ENCODE peak calls at places on chromosomes 11 and 22, in four cellular contexts. B is NCI-H1417 treated with DMSO at 0.1 percent for 48 hours, E is HTR-8/SVneo, U is SK-N-SH. F is an unnamed sample.
A peak's percentile ranks its signal among the peaks of the same experiment; 100 is the strongest.

GRCh38 chr11:1497600-1497999 is 11.0 kb upstream of the MOB2 start:
- DNase-seq in U (peak; percentile 16), E (no peak), B (no peak), F (no peak)

GRCh38 chr22:46652081-46652929 is 32.1 kb downstream of the GRAMD4 start:
- DNase-seq in E (peak; percentile 26), B (no peak), U (no peak), F (no peak)

GRCh38 chr11:69911310-69912160 is 92.3 kb upstream of the FGF3 start:
- DNase-seq in U (no peak), E (no peak), B (no peak), F (no peak)

GRCh38 chr11:28447226-28447625 is 339.0 kb downstream of the METTL15 start:
- DNase-seq in U (no peak), E (no peak), B (no peak), F (no peak)

GRCh38 chr11:101103431-101103830 is 26.2 kb downstream of the PGR start:
- DNase-seq in B (no peak), U (no peak), E (no peak), F (no peak)

GRCh38 chr22:44089717-44090570 is 65.8 kb downstream of the PARVB start:
- DNase-seq in B (no peak), U (no peak), E (no peak), F (no peak)

GRCh38 chr11:116602637-116602942 is 170.2 kb downstream of the BUD13 start:
- DNase-seq in B (no peak), U (no peak), E (no peak), F (no peak)

GRCh38 chr22:33903012-33903411 is 17.3 kb downstream of the LARGE1 start:
- DNase-seq in E (no peak), U (peak; percentile 20), B (no peak), F (no peak)

GRCh38 chr11:2083411-2083810 is 55.8 kb downstream of the IGF2 start:
- DNase-seq in B (no peak), U (no peak), E (no peak), F (no peak)

GRCh38 chr11:13101836-13102574 is 92.9 kb downstream of the RASSF10 start:
- DNase-seq in B (no peak), U (no peak), E (no peak), F (no peak)

GRCh38 chr11:69115586-69116560 is 39.9 kb upstream of the SMIM38 start:
- DNase-seq in B (no peak), U (no peak), E (no peak), F (no peak)

GRCh38 chr11:86396403-86396802 is 21.7 kb downstream of the CCDC81 start:
- DNase-seq in U (no peak), E (peak; percentile 27), B (no peak), F (no peak)

GRCh38 chr11:13942908-13943505 is 19.5 kb upstream of the SPON1 start:
- DNase-seq in B (no peak), E (peak; percentile 21), U (no peak), F (no peak)